ENCODE peak calls at places on chromosomes 5 and 9, in ten cellular contexts. X, P, G, I, Z, W, U, Q, M and H are unnamed samples.

GRCh38 chr5:159031513-159031912 is 68.2 kb downstream of the EBF1 start:
- DNase-seq in X (no peak), P (no peak), G (no peak), I (no peak), Z (peak; percentile 33), W (no peak), U (no peak), Q (no peak), M (no peak), H (no peak)

GRCh38 chr5:111984044-111984443 is 227.1 kb upstream of the NREP start:
- DNase-seq in X (no peak), P (no peak), G (no peak), I (no peak), Z (no peak), W (peak; percentile 21), U (no peak), Q (no peak), M (no peak), H (no peak)

GRCh38 chr5:42650111-42650510 is 106.5 kb upstream of the CCDC152 start:
- DNase-seq in X (no peak), P (no peak), G (no peak), I (no peak), Z (no peak), W (no peak), U (no peak), Q (no peak), M (no peak), H (no peak)

GRCh38 chr9:1871486-1872181 is 143.5 kb upstream of the SMARCA2 start:
- DNase-seq in X (no peak), P (no peak), G (no peak), I (no peak), Z (peak; percentile 77), W (no peak), U (no peak), Q (no peak), M (peak; percentile 40), H (no peak)

GRCh38 chr5:56958595-56958994 is 6.7 kb upstream of the MIER3 start:
- DNase-seq in X (no peak), P (no peak), G (no peak), I (no peak), Z (no peak), W (no peak), U (no peak), Q (no peak), M (no peak), H (no peak)

GRCh38 chr9:34412336-34412735 is 35.6 kb upstream of the MYORG start:
- DNase-seq in X (no peak), P (no peak), G (no peak), I (no peak), Z (no peak), W (no peak), U (no peak), Q (no peak), M (no peak), H (no peak)

GRCh38 chr5:126031989-126032716 is 391.1 kb upstream of the GRAMD2B start:
- DNase-seq in X (no peak), P (no peak), G (no peak), I (no peak), Z (no peak), W (no peak), U (no peak), Q (no peak), M (no peak), H (no peak)

GRCh38 chr5:77129386-77129785 is 42.3 kb upstream of the ZBED3 start:
- DNase-seq in X (no peak), P (no peak), G (peak; percentile 16), I (no peak), Z (peak; percentile 80), W (peak; percentile 46), U (no peak), Q (no peak), M (no peak), H (no peak)

DNA sequence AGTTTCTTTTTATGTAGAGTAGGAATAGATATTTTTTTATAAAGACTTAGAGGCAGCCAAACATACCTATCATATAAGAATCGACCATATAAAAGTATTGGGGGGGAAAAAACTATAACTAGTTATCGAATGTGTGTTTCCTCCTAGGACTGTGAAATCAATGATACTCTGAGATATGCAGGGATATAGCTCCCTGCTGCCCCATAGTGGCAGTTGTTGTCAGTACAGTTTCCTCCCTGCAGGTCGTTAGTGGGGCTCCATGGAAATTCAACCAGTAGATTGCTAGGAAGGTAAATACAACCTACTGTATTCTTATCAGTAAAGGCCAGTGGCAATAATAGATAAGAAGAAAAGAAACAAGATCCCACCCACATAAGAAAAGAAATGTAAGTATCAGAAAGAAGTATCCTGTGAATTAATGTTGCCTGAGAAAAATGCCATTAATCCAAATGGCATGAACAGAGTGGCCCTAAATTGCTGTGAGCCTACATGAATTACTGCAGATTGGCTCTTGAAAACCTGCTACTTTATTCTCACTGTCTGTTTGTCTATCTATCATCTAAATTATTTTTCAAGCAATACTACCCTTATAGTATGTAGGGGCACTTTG is 136.9 kb upstream of the FBN2 start:
- DNase-seq in X (no peak), P (no peak), G (peak; percentile 50), I (no peak), Z (peak; percentile 75), W (peak; percentile 41), U (peak; percentile 52), Q (no peak), M (peak; percentile 44), H (peak; percentile 39)
- TF ChIP-seq CTCF in X (no peak), P (peak; percentile 13), G (peak; percentile 84), I (peak; percentile 60), Z (peak; percentile 83), W (peak; percentile 83), U (peak; percentile 54), Q (peak; percentile 53), M (peak; percentile 81), H (peak; percentile 36)

GRCh38 chr5:132487841-132488555 is 2.6 kb downstream of the IRF1 start:
- DNase-seq in X (peak; percentile 55), P (peak; percentile 1), G (no peak), I (peak; percentile 50), Z (no peak), W (no peak), U (peak; percentile 15), Q (peak; percentile 48), M (no peak), H (no peak)

GRCh38 chr5:132488590-132488989 is 2.0 kb downstream of the IRF1 start:
- DNase-seq in X (no peak), P (no peak), G (no peak), I (no peak), Z (no peak), W (no peak), U (no peak), Q (no peak), M (no peak), H (no peak)

GRCh38 chr5:132485641-132486317 is 4.8 kb downstream of the IRF1 start:
- DNase-seq in X (peak; percentile 70), P (no peak), G (no peak), I (peak; percentile 20), Z (no peak), W (no peak), U (peak; percentile 26), Q (no peak), M (no peak), H (no peak)

GRCh38 chr5:132486318-132487094 is 4.1 kb downstream of the IRF1 start:
- DNase-seq in X (peak; percentile 69), P (no peak), G (no peak), I (no peak), Z (no peak), W (no peak), U (peak; percentile 7), Q (peak; percentile 49), M (no peak), H (no peak)

GRCh38 chr5:132487095-132487428 is 3.5 kb downstream of the IRF1 start:
- DNase-seq in X (peak; percentile 64), P (no peak), G (no peak), I (no peak), Z (no peak), W (no peak), U (peak; percentile 6), Q (peak; percentile 47), M (no peak), H (no peak)
- H3K4me3 ChIP-seq in X (no peak overlapping the region), P (no peak overlapping the region), G (no peak overlapping the region), I (peak overlapping the region; percentile 90), Z (no peak overlapping the region), W (no peak overlapping the region), U (no peak overlapping the region), Q (peak overlapping the region; percentile 90), M (peak overlapping the region; percentile 90), H (no peak overlapping the region)

GRCh38 chr5:116508835-116509234 is 65.8 kb downstream of the SEMA6A start:
- DNase-seq in X (no peak), P (no peak), G (no peak), I (no peak), Z (no peak), W (no peak), U (no peak), Q (no peak), M (no peak), H (no peak)

GRCh38 chr5:116507051-116507537 is 67.5 kb downstream of the SEMA6A start:
- DNase-seq in X (no peak), P (no peak), G (no peak), I (no peak), Z (no peak), W (no peak), U (no peak), Q (no peak), M (no peak), H (no peak)

GRCh38 chr5:116506448-116506847 is 68.2 kb downstream of the SEMA6A start:
- DNase-seq in X (no peak), P (no peak), G (no peak), I (no peak), Z (no peak), W (no peak), U (no peak), Q (no peak), M (no peak), H (no peak)

GRCh38 chr5:116509483-116510244 is 65.0 kb downstream of the SEMA6A start:
- DNase-seq in X (no peak), P (no peak), G (no peak), I (no peak), Z (peak; percentile 59), W (no peak), U (no peak), Q (no peak), M (no peak), H (no peak)

GRCh38 chr5:116507941-116508655 is 66.5 kb downstream of the SEMA6A start:
- DNase-seq in X (no peak), P (no peak), G (no peak), I (no peak), Z (no peak), W (no peak), U (no peak), Q (no peak), M (no peak), H (no peak)
- H3K27ac ChIP-seq in X (no peak overlapping the region), P (no peak overlapping the region), G (no peak overlapping the region), I (no peak overlapping the region), Z (peak overlapping the region; percentile 72), W (no peak overlapping the region), U (peak overlapping the region; percentile 72), Q (no peak overlapping the region), M (no peak overlapping the region), H (no peak overlapping the region)

GRCh38 chr5:58579781-58580180 is 3.1 kb upstream of the RAB3C start:
- DNase-seq in X (no peak), P (no peak), G (no peak), I (no peak), Z (no peak), W (no peak), U (no peak), Q (no peak), M (no peak), H (no peak)

GRCh38 chr5:58582004-58582403 is 871 bp upstream of the RAB3C start:
- DNase-seq in X (no peak), P (no peak), G (no peak), I (no peak), Z (peak; percentile 62), W (peak; percentile 65), U (no peak), Q (no peak), M (no peak), H (peak; percentile 80)

GRCh38 chr5:58582411-58583393 is at the start of gene RAB3C:
- DNase-seq in X (peak; percentile 81), P (peak; percentile 51), G (peak; percentile 44), I (peak; percentile 73), Z (peak; percentile 98), W (peak; percentile 89), U (peak; percentile 90), Q (no peak), M (peak; percentile 94), H (peak; percentile 97)
- TF ChIP-seq CTCF in X (no peak), P (no peak), G (no peak), I (peak; percentile 43), Z (no peak), W (no peak), U (peak; percentile 5), Q (no peak), M (no peak), H (no peak)